ENCODE peak calls at places on chromosome 17, in eight cellular contexts. One of them, this sample, is unnamed.

GRCh38 chr17:28570716-28571254 is 539 bp downstream of the PIGS start:
- DNase-seq in heart right ventricle: peak
- DNase-seq in pancreas: no peak
- DNase-seq in osteoblast: no peak
- DNase-seq in suprapubic skin: no peak
- DNase-seq in mucosa of descending colon: peak
- DNase-seq in NB4: peak
- DNase-seq in stomach: no peak
- DNase-seq in this sample: no peak

GRCh38 chr17:70378005-70378404 is 208.7 kb downstream of the KCNJ2 start:
- DNase-seq in mucosa of descending colon: no peak
- DNase-seq in stomach: no peak
- DNase-seq in suprapubic skin: no peak
- DNase-seq in osteoblast: no peak
- DNase-seq in NB4: no peak
- DNase-seq in heart right ventricle: no peak
- DNase-seq in pancreas: no peak
- DNase-seq in this sample: no peak

GRCh38 chr17:29237476-29238132 is 9.1 kb upstream of the CRYBA1 start:
- DNase-seq in mucosa of descending colon: no peak
- DNase-seq in osteoblast: peak
- DNase-seq in NB4: peak
- DNase-seq in pancreas: no peak
- DNase-seq in stomach: no peak
- DNase-seq in suprapubic skin: no peak
- DNase-seq in heart right ventricle: no peak
- DNase-seq in this sample: no peak

GRCh38 chr17:46991618-46992017 is 12.6 kb upstream of the RPRML start:
- DNase-seq in osteoblast: no peak
- DNase-seq in NB4: no peak
- DNase-seq in mucosa of descending colon: no peak
- DNase-seq in stomach: no peak
- DNase-seq in pancreas: no peak
- DNase-seq in suprapubic skin: no peak
- DNase-seq in heart right ventricle: no peak
- DNase-seq in this sample: no peak

GRCh38 chr17:3603119-3603869 is 5.9 kb downstream of the TRPV1 start:
- DNase-seq in NB4: no peak
- DNase-seq in stomach: no peak
- DNase-seq in suprapubic skin: no peak
- DNase-seq in pancreas: no peak
- DNase-seq in osteoblast: peak
- DNase-seq in mucosa of descending colon: no peak
- DNase-seq in heart right ventricle: no peak
- DNase-seq in this sample: peak

GRCh38 chr17:81400154-81400938 is 5.1 kb downstream of the BAHCC1 start:
- DNase-seq in NB4: peak
- DNase-seq in stomach: peak
- DNase-seq in osteoblast: peak
- DNase-seq in mucosa of descending colon: peak
- DNase-seq in heart right ventricle: peak
- DNase-seq in pancreas: peak
- DNase-seq in suprapubic skin: no peak
- DNase-seq in this sample: no peak

GRCh38 chr17:43945074-43945824 is 3.0 kb upstream of the PPY start:
- DNase-seq in pancreas: no peak
- DNase-seq in heart right ventricle: no peak
- DNase-seq in NB4: no peak
- DNase-seq in suprapubic skin: no peak
- DNase-seq in osteoblast: no peak
- DNase-seq in mucosa of descending colon: no peak
- DNase-seq in stomach: no peak
- DNase-seq in this sample: peak

GRCh38 chr17:27423651-27424050 is 32.6 kb upstream of the KSR1 start:
- DNase-seq in heart right ventricle: no peak
- DNase-seq in NB4: no peak
- DNase-seq in stomach: no peak
- DNase-seq in mucosa of descending colon: no peak
- DNase-seq in pancreas: no peak
- DNase-seq in osteoblast: no peak
- DNase-seq in suprapubic skin: no peak
- DNase-seq in this sample: no peak

GRCh38 chr17:36107660-36108059 is 4.0 kb downstream of the CCL4 start:
- DNase-seq in pancreas: no peak
- DNase-seq in stomach: no peak
- DNase-seq in heart right ventricle: no peak
- DNase-seq in suprapubic skin: no peak
- DNase-seq in NB4: no peak
- DNase-seq in mucosa of descending colon: no peak
- DNase-seq in osteoblast: no peak
- DNase-seq in this sample: no peak

GRCh38 chr17:39870776-39871175 is 2.8 kb downstream of the ZPBP2 start:
- DNase-seq in pancreas: no peak
- DNase-seq in mucosa of descending colon: no peak
- DNase-seq in osteoblast: no peak
- DNase-seq in stomach: no peak
- DNase-seq in suprapubic skin: no peak
- DNase-seq in NB4: no peak
- DNase-seq in heart right ventricle: no peak
- DNase-seq in this sample: no peak

GRCh38 chr17:50708050-50709000 is 611 bp upstream of the ANKRD40 start:
- DNase-seq in mucosa of descending colon: no peak
- DNase-seq in stomach: no peak
- DNase-seq in pancreas: no peak
- DNase-seq in suprapubic skin: no peak
- DNase-seq in NB4: peak
- DNase-seq in osteoblast: peak
- DNase-seq in heart right ventricle: no peak
- DNase-seq in this sample: no peak

GRCh38 chr17:37791985-37792384 is 47.1 kb upstream of the HNF1B start:
- DNase-seq in pancreas: no peak
- DNase-seq in mucosa of descending colon: no peak
- DNase-seq in osteoblast: no peak
- DNase-seq in heart right ventricle: no peak
- DNase-seq in stomach: no peak
- DNase-seq in suprapubic skin: no peak
- DNase-seq in NB4: no peak
- DNase-seq in this sample: no peak

GRCh38 chr17:37790153-37790552 is 45.3 kb upstream of the HNF1B start:
- DNase-seq in NB4: no peak
- DNase-seq in stomach: no peak
- DNase-seq in mucosa of descending colon: no peak
- DNase-seq in suprapubic skin: no peak
- DNase-seq in pancreas: no peak
- DNase-seq in heart right ventricle: no peak
- DNase-seq in osteoblast: no peak
- DNase-seq in this sample: no peak

GRCh38 chr17:37792787-37793186 is 47.9 kb upstream of the HNF1B start:
- DNase-seq in mucosa of descending colon: no peak
- DNase-seq in heart right ventricle: no peak
- DNase-seq in osteoblast: peak
- DNase-seq in NB4: no peak
- DNase-seq in stomach: no peak
- DNase-seq in suprapubic skin: no peak
- DNase-seq in pancreas: no peak
- DNase-seq in this sample: no peak

GRCh38 chr17:37789166-37789565 is 44.3 kb upstream of the HNF1B start:
- DNase-seq in NB4: no peak
- DNase-seq in pancreas: no peak
- DNase-seq in osteoblast: no peak
- DNase-seq in heart right ventricle: no peak
- DNase-seq in suprapubic skin: no peak
- DNase-seq in stomach: no peak
- DNase-seq in mucosa of descending colon: peak
- DNase-seq in this sample: no peak

DNA sequence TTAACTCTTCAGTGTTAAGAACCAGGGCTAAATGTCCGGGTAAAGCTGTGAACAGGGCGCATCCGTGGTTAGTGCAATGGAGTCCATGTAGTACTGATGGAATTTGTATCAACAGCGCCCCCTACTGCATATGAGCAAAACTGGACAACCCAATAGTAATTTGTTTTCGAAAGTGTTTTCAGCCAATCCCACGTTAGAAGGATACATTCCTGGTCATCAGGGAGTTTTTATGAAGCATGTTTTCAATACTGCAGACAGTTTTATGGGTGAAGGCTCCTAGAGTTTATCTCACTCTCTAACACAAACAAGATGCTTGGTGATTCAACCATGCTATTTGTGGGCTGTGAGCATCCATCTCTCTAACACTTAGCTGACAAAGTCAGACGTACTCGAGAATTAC is 46.6 kb upstream of the HNF1B start:
- DNase-seq in osteoblast: peak
- DNase-seq in suprapubic skin: no peak
- DNase-seq in pancreas: peak
- DNase-seq in mucosa of descending colon: peak
- DNase-seq in stomach: peak
- DNase-seq in NB4: peak
- DNase-seq in heart right ventricle: no peak
- DNase-seq in this sample: peak
- TF ChIP-seq CTCF in osteoblast: peak
- TF ChIP-seq CTCF in suprapubic skin: no peak
- TF ChIP-seq CTCF in pancreas: peak
- TF ChIP-seq CTCF in mucosa of descending colon: peak
- TF ChIP-seq CTCF in stomach: peak
- TF ChIP-seq CTCF in NB4: peak
- TF ChIP-seq CTCF in heart right ventricle: peak
- TF ChIP-seq CTCF in this sample: peak

GRCh38 chr17:7858487-7858832 is 657 bp downstream of the CYB5D1 start:
- DNase-seq in pancreas: peak
- DNase-seq in mucosa of descending colon: peak
- DNase-seq in osteoblast: peak
- DNase-seq in NB4: peak
- DNase-seq in heart right ventricle: peak
- DNase-seq in suprapubic skin: peak
- DNase-seq in stomach: no peak
- DNase-seq in this sample: no peak
- TF ChIP-seq CTCF in pancreas: peak
- TF ChIP-seq CTCF in mucosa of descending colon: peak
- TF ChIP-seq CTCF in osteoblast: peak
- TF ChIP-seq CTCF in NB4: peak
- TF ChIP-seq CTCF in heart right ventricle: no peak
- TF ChIP-seq CTCF in suprapubic skin: peak
- TF ChIP-seq CTCF in stomach: peak
- TF ChIP-seq CTCF in this sample: peak

GRCh38 chr17:41943492-41943891 is 13.1 kb downstream of the ODAD4 start:
- DNase-seq in stomach: no peak
- DNase-seq in pancreas: no peak
- DNase-seq in heart right ventricle: no peak
- DNase-seq in suprapubic skin: no peak
- DNase-seq in mucosa of descending colon: no peak
- DNase-seq in NB4: no peak
- DNase-seq in osteoblast: no peak
- DNase-seq in this sample: no peak

GRCh38 chr17:41944943-41945342 is 14.5 kb downstream of the ODAD4 start:
- DNase-seq in heart right ventricle: no peak
- DNase-seq in pancreas: no peak
- DNase-seq in stomach: no peak
- DNase-seq in mucosa of descending colon: no peak
- DNase-seq in NB4: no peak
- DNase-seq in osteoblast: no peak
- DNase-seq in suprapubic skin: no peak
- DNase-seq in this sample: no peak

GRCh38 chr17:41948747-41949460 is 17.7 kb upstream of the CNP start:
- DNase-seq in mucosa of descending colon: no peak
- DNase-seq in suprapubic skin: no peak
- DNase-seq in osteoblast: no peak
- DNase-seq in NB4: no peak
- DNase-seq in pancreas: no peak
- DNase-seq in stomach: no peak
- DNase-seq in heart right ventricle: no peak
- DNase-seq in this sample: no peak
- TF ChIP-seq CTCF in mucosa of descending colon: no peak
- TF ChIP-seq CTCF in suprapubic skin: no peak
- TF ChIP-seq CTCF in osteoblast: no peak
- TF ChIP-seq CTCF in NB4: no peak
- TF ChIP-seq CTCF in pancreas: no peak
- TF ChIP-seq CTCF in stomach: no peak
- TF ChIP-seq CTCF in heart right ventricle: no peak
- TF ChIP-seq CTCF in this sample: no peak

DNA sequence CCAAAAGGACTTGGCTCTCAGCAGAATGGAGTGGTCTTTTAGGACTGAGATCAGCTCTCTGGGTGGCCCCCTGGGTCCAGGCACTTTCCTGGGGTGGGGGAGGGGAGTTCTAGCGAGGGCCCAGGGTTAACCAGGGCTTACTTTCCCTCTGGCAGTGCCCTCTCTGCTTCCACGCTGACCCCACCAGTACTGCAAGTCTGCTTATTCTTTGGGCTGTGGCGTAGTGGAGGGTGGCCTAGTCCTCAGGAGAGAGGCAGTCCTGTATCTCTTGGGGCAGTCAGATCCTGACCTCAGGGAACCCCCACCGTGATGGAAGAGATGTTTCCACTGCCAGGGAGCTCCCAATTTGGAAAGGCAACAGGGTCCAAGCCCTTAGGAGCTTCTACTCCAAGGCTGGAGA is 79.4 kb downstream of the CCDC182 start:
- DNase-seq in heart right ventricle: no peak
- DNase-seq in pancreas: no peak
- DNase-seq in stomach: no peak
- DNase-seq in NB4: no peak
- DNase-seq in suprapubic skin: no peak
- DNase-seq in osteoblast: no peak
- DNase-seq in mucosa of descending colon: no peak
- DNase-seq in this sample: no peak
- TF ChIP-seq CTCF in heart right ventricle: no peak
- TF ChIP-seq CTCF in pancreas: no peak
- TF ChIP-seq CTCF in stomach: no peak
- TF ChIP-seq CTCF in NB4: no peak
- TF ChIP-seq CTCF in suprapubic skin: no peak
- TF ChIP-seq CTCF in osteoblast: no peak
- TF ChIP-seq CTCF in mucosa of descending colon: no peak
- TF ChIP-seq CTCF in this sample: no peak

GRCh38 chr17:35063514-35064223 is at the start of gene RFFL:
- DNase-seq in pancreas: peak
- DNase-seq in NB4: peak
- DNase-seq in mucosa of descending colon: peak
- DNase-seq in stomach: peak
- DNase-seq in heart right ventricle: peak
- DNase-seq in suprapubic skin: peak
- DNase-seq in osteoblast: peak
- DNase-seq in this sample: peak
- TF ChIP-seq CTCF in pancreas: no peak
- TF ChIP-seq CTCF in NB4: no peak
- TF ChIP-seq CTCF in mucosa of descending colon: no peak
- TF ChIP-seq CTCF in stomach: no peak
- TF ChIP-seq CTCF in heart right ventricle: peak
- TF ChIP-seq CTCF in suprapubic skin: no peak
- TF ChIP-seq CTCF in osteoblast: no peak
- TF ChIP-seq CTCF in this sample: peak

GRCh38 chr17:82528484-82529265 is 9.1 kb downstream of the FOXK2 start:
- DNase-seq in osteoblast: peak
- DNase-seq in pancreas: peak
- DNase-seq in stomach: peak
- DNase-seq in NB4: peak
- DNase-seq in mucosa of descending colon: peak
- DNase-seq in suprapubic skin: no peak
- DNase-seq in heart right ventricle: peak
- DNase-seq in this sample: no peak
- TF ChIP-seq CTCF in osteoblast: peak
- TF ChIP-seq CTCF in pancreas: peak
- TF ChIP-seq CTCF in stomach: no peak
- TF ChIP-seq CTCF in NB4: no peak
- TF ChIP-seq CTCF in mucosa of descending colon: peak
- TF ChIP-seq CTCF in suprapubic skin: peak
- TF ChIP-seq CTCF in heart right ventricle: peak
- TF ChIP-seq CTCF in this sample: peak